ENCODE peak calls at places on chromosomes 5 and 9, in five cellular contexts. D is T-helper 9 cell; J is omental fat pad; I is activated naive CD8-positive, alpha-beta T cell treated with anti-CD3 and anti-CD28 coated beads for 36 hours; H is stimulated activated CD8-positive, alpha-beta memory T cell treated with anti-CD3 and anti-CD28 coated beads, Interleukin-4, amount 100 ng/mL, for 1 hour. N is an unnamed sample.

GRCh38 chr5:116448450-116448849 is 126.2 kb downstream of the SEMA6A start:
- DNase-seq in H (no peak), I (no peak), D (no peak), J (no peak), N (no peak)

GRCh38 chr5:125232779-125233230 is 486.4 kb upstream of the ZNF608 start:
- DNase-seq in D (no peak), J (no peak), H (no peak), I (no peak), N (no peak)

GRCh38 chr5:79955496-79956172 is 35.4 kb downstream of the MTX3 start:
- DNase-seq in H (no peak), J (no peak), I (no peak), D (no peak), N (no peak)

GRCh38 chr5:111741270-111741669 is 15.7 kb downstream of the NREP start:
- DNase-seq in D (no peak), H (no peak), J (no peak), I (no peak), N (no peak)

GRCh38 chr5:154642499-154643245 is 112.5 kb upstream of the LARP1 start:
- DNase-seq in H (no peak), D (no peak), J (no peak), I (no peak), N (no peak)

GRCh38 chr9:124256517-124257069 is 1.2 kb upstream of the NEK6 start:
- DNase-seq in D (no peak), I (no peak), H (no peak), J (no peak), N (no peak)

GRCh38 chr5:56298329-56298962 is 65.3 kb upstream of the ANKRD55 start:
- DNase-seq in I (no peak), D (no peak), H (no peak), J (no peak), N (no peak)

GRCh38 chr5:148791334-148791667 is 35.1 kb upstream of the ADRB2 start:
- DNase-seq in H (no peak), J (no peak), D (no peak), I (peak; percentile 71), N (peak; percentile 38)

GRCh38 chr5:176497852-176498251 is 39.4 kb downstream of the RNF44 start:
- DNase-seq in D (no peak), I (no peak), H (no peak), J (no peak), N (no peak)

GRCh38 chr9:16611969-16612368 is 258.5 kb downstream of the BNC2 start:
- DNase-seq in J (no peak), H (no peak), D (no peak), I (no peak), N (no peak)

GRCh38 chr5:40410939-40411635 is 268.6 kb upstream of the PTGER4 start:
- DNase-seq in I (no peak), H (no peak), J (no peak), D (no peak), N (no peak)

GRCh38 chr5:149133795-149134777 is 7.2 kb upstream of the ABLIM3 start:
- DNase-seq in I (no peak), H (no peak), D (no peak), J (no peak), N (no peak)

GRCh38 chr5:177447066-177447610 is 524 bp downstream of the PRR7 start:
- DNase-seq in D (peak; percentile 76), J (no peak), H (no peak), I (peak; percentile 77), N (peak; percentile 73)

GRCh38 chr5:143230676-143230996 is 172.8 kb downstream of the NR3C1 start:
- DNase-seq in H (no peak), D (no peak), J (no peak), I (no peak), N (no peak)

GRCh38 chr9:69078581-69078980 is 43.0 kb downstream of the FXN start:
- DNase-seq in J (no peak), I (no peak), D (no peak), H (no peak), N (no peak)

GRCh38 chr5:172622091-172623046 is 18.7 kb upstream of the NEURL1B start:
- DNase-seq in D (no peak), I (no peak), H (no peak), J (no peak), N (no peak)

GRCh38 chr5:152202321-152202720 is 202.8 kb downstream of the NMUR2 start:
- DNase-seq in D (no peak), I (no peak), J (no peak), H (no peak), N (no peak)

GRCh38 chr9:38287420-38287985 is 105.0 kb upstream of the ALDH1B1 start:
- DNase-seq in H (no peak), D (no peak), J (no peak), I (no peak), N (no peak)

GRCh38 chr5:108531367-108532211 is 149.7 kb upstream of the FBXL17 start:
- DNase-seq in D (no peak), H (no peak), J (no peak), I (no peak), N (no peak)

GRCh38 chr9:83955985-83956287 is 24.1 kb downstream of the HNRNPK start:
- DNase-seq in J (no peak), D (no peak), H (no peak), I (peak; percentile 34), N (no peak)

GRCh38 chr9:14198544-14199510 is 115.1 kb downstream of the NFIB start:
- DNase-seq in J (no peak), I (no peak), D (no peak), H (no peak), N (no peak)

GRCh38 chr9:2159521-2160417 is 144.6 kb downstream of the SMARCA2 start:
- DNase-seq in D (no peak), I (no peak), J (no peak), H (no peak), N (no peak)

GRCh38 chr5:111172504-111172903 is 51.7 kb upstream of the CAMK4 start:
- DNase-seq in J (no peak), I (no peak), H (no peak), D (no peak), N (no peak)

GRCh38 chr5:95032801-95033200 is 252.1 kb downstream of the MCTP1 start:
- DNase-seq in I (no peak), D (no peak), J (no peak), H (no peak), N (no peak)

GRCh38 chr5:178535299-178536175 is 54.7 kb downstream of the COL23A1 start:
- DNase-seq in H (no peak), D (no peak), I (no peak), J (no peak), N (no peak)

GRCh38 chr5:102937916-102938315 is 182.0 kb downstream of the GIN1 start:
- DNase-seq in I (no peak), H (no peak), J (no peak), D (no peak), N (no peak)

GRCh38 chr5:135230326-135230925 is 168.6 kb downstream of the MACROH2A1 start:
- DNase-seq in I (no peak), J (no peak), H (no peak), D (no peak), N (no peak)

GRCh38 chr9:109256381-109256780 is 64.5 kb downstream of the EPB41L4B start:
- DNase-seq in D (no peak), I (no peak), H (no peak), J (no peak), N (no peak)